ENCODE peak calls at places on chromosome 20, in eight cellular contexts. Y is GM23248, U is A549, R is GM23338, B is neural progenitor cell, H is hepatocyte, T is PC-3, Z is fibroblast of lung. P is an unnamed sample.

GRCh38 chr20:15930324-15931305 is 642.6 kb downstream of the KIF16B start:
- DNase-seq in Y (peak; percentile 64), R (peak; percentile 69), T (peak; percentile 84), B (peak; percentile 47), H (peak; percentile 70), Z (peak; percentile 44), U (peak; percentile 43), P (peak; percentile 39)

GRCh38 chr20:58467572-58468330 is 47.4 kb downstream of the APCDD1L start:
- DNase-seq in Y (no peak), R (peak; percentile 32), Z (no peak), T (no peak), H (no peak), U (no peak), B (no peak), P (peak; percentile 48)

GRCh38 chr20:38460040-38460623 is 12.5 kb upstream of the RALGAPB start:
- DNase-seq in T (peak; percentile 91), H (peak; percentile 86), U (peak; percentile 88), Z (peak; percentile 71), R (no peak), Y (peak; percentile 60), B (no peak), P (peak; percentile 57)

GRCh38 chr20:57004416-57004815 is 262.0 kb downstream of the BMP7 start:
- DNase-seq in B (no peak), T (no peak), Z (no peak), R (no peak), Y (no peak), H (no peak), U (no peak), P (no peak)

GRCh38 chr20:6944292-6944691 is 176.8 kb downstream of the BMP2 start:
- DNase-seq in U (no peak), R (no peak), Z (no peak), Y (no peak), B (no peak), H (no peak), T (no peak), P (no peak)

GRCh38 chr20:48039514-48039913 is 254.2 kb upstream of the SULF2 start:
- DNase-seq in T (no peak), U (no peak), H (no peak), Z (no peak), B (no peak), Y (no peak), R (no peak), P (no peak)

GRCh38 chr20:40682104-40683045 is 6.7 kb downstream of the MAFB start:
- DNase-seq in H (no peak), R (peak; percentile 54), B (peak; percentile 47), U (no peak), Y (peak; percentile 61), Z (peak; percentile 31), T (no peak), P (no peak)

GRCh38 chr20:62361799-62362589 is 5.1 kb downstream of the LAMA5 start:
- DNase-seq in U (peak; percentile 88), Z (no peak), Y (no peak), B (peak; percentile 75), T (peak; percentile 79), R (peak; percentile 96), H (peak; percentile 71), P (no peak)

GRCh38 chr20:10970109-10970508 is 296.3 kb upstream of the JAG1 start:
- DNase-seq in Y (no peak), H (no peak), Z (no peak), U (no peak), R (no peak), T (peak; percentile 71), B (no peak), P (no peak)

DNA sequence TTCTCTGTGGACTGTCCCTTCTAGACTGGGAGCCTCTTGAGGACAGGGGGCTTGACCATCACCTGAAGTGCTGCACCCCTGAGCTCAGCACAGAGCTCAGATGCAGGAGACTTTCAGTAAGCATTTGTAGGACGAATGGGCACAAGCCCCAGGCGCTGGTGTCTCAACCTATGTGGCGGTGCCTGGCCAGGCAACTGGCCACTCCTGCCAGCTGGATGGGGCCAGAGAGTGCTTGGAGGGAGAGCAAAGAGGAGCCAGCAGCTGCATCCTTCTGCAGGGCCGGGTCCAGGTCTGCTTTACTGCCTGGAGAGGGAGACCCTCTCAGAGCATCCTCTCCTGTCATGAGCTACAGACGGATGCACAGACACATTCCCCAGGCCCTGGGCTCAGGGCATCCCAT is 4.5 kb downstream of the PHACTR3 start:
- DNase-seq in H (no peak), U (no peak), Z (no peak), T (no peak), B (no peak), R (no peak), Y (no peak), P (no peak)
- H3K4me2 ChIP-seq in H (no peak overlapping the region), U (no peak overlapping the region), Z (no peak overlapping the region), T (no peak overlapping the region), B (no peak overlapping the region), R (no peak overlapping the region), Y (no peak overlapping the region), P (no peak overlapping the region)

DNA sequence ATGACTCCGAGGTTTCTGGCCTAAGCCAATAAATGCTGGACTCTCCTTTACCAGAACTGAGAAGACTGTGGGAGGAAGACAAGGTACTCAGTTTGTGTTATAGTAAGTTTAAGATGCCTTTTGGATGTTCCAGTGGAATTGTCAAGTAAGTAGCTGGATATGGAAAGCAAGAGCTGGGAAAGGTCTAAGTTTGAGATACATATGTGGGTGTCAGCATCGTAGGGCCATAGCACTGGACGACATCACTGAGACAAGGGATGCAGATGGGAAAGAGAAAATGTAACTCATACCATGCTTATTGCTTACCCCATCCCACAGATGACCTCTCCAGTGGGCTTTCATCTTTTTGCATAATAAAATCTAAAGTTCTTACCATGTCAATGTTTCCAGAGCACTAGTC is 45.5 kb upstream of the ZNF217 start:
- DNase-seq in H (no peak), B (no peak), R (no peak), T (no peak), Y (no peak), Z (no peak), U (no peak), P (no peak)
- H3K4me2 ChIP-seq in H (no peak overlapping the region), B (no peak overlapping the region), R (no peak overlapping the region), T (no peak overlapping the region), Y (no peak overlapping the region), Z (no peak overlapping the region), U (no peak overlapping the region), P (no peak overlapping the region)

DNA sequence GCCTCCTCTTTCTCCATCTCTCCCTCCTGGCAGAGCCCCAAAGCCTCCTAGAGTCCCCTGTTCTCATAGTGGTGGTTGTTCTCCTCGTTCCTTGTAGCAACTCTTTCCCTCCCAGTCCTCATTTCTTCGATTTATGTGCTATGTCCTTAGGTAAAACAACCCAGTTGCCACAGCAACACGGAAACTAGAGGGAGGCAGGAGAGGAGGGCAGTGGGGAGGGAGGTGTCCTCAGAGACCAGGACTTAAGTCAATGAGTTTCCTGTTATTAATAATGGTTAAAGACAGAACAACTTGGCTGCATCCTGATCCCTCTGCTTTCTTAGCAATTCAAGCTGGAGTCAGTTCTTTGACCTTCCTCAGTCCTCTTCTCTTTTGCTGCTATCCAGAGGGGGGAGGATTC is 161.0 kb downstream of the INSM1 start:
- DNase-seq in U (no peak), Z (no peak), Y (no peak), T (no peak), H (no peak), B (no peak), R (no peak), P (no peak)
- H3K4me2 ChIP-seq in U (no peak overlapping the region), Z (no peak overlapping the region), Y (no peak overlapping the region), T (no peak overlapping the region), H (no peak overlapping the region), B (no peak overlapping the region), R (no peak overlapping the region), P (no peak overlapping the region)

GRCh38 chr20:43926287-43926686 is 11.6 kb downstream of the TOX2 start:
- DNase-seq in R (no peak), T (no peak), B (no peak), U (no peak), Y (no peak), Z (no peak), H (no peak), P (no peak)

GRCh38 chr20:43926691-43927090 is 12.0 kb downstream of the TOX2 start:
- DNase-seq in U (no peak), B (no peak), R (no peak), Y (no peak), H (no peak), T (no peak), Z (no peak), P (no peak)

GRCh38 chr20:43923917-43924316 is 9.3 kb downstream of the TOX2 start:
- DNase-seq in T (no peak), B (no peak), R (no peak), Y (no peak), Z (no peak), H (no peak), U (no peak), P (no peak)

GRCh38 chr20:43925215-43925614 is 10.6 kb downstream of the TOX2 start:
- DNase-seq in U (no peak), Z (no peak), Y (peak; percentile 17), H (no peak), T (no peak), B (no peak), R (no peak), P (no peak)

GRCh38 chr20:43925786-43926185 is 11.1 kb downstream of the TOX2 start:
- DNase-seq in H (no peak), T (peak; percentile 52), Y (peak; percentile 63), U (no peak), R (no peak), Z (peak; percentile 66), B (no peak), P (peak; percentile 67)
- H3K4me2 ChIP-seq in H (no peak overlapping the region), T (no peak overlapping the region), Y (peak overlapping the region; percentile 46), U (peak overlapping the region; percentile 27), R (no peak overlapping the region), Z (peak overlapping the region; percentile 15), B (no peak overlapping the region), P (peak overlapping the region; percentile 57)

GRCh38 chr20:4721719-4722118 is at the start of gene PRND:
- DNase-seq in B (no peak), U (no peak), T (no peak), Y (no peak), R (no peak), Z (no peak), H (no peak), P (no peak)
- H3K4me2 ChIP-seq in B (peak within 1 kb of the TSS; percentile 59), U (peak within 1 kb of the TSS; percentile 84), T (peak within 1 kb of the TSS; percentile 73), Y (peak within 1 kb of the TSS; percentile 31), R (peak within 1 kb of the TSS; percentile 58), Z (no peak within 1 kb of the TSS), H (peak within 1 kb of the TSS; percentile 43), P (no peak within 1 kb of the TSS)

DNA sequence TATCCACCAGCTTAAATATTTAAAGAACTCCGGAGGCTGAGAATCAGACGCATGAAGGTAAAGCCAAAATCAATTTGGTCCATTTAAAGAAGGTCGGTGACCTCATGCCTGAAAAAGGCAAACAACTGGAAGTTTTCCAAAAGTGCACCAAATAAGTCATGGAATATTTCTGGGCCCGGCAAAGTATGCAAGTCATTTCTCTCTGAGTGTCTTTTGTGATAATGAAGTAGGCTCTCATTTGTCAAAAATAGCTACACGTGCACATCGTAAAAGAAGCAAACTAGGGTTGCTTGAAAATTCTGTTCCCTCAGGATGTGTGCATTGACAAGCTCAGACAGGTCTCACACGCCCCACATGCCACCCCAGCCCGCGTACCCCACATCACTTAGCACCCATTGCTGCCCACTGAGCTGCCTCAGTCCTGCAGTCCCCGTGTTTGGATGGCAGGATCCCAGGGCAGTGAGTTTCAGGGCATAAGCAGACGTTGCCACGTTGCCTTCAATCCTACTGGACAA is 20.5 kb upstream of the PYGB start:
- DNase-seq in Y (peak; percentile 91), Z (peak; percentile 68), H (no peak), B (no peak), R (no peak), T (peak; percentile 81), U (peak; percentile 68), P (no peak)
- H3K4me2 ChIP-seq in Y (no peak overlapping the region), Z (peak overlapping the region; percentile 8), H (no peak overlapping the region), B (no peak overlapping the region), R (no peak overlapping the region), T (peak overlapping the region; percentile 12), U (peak overlapping the region; percentile 43), P (peak overlapping the region; percentile 44)